ENCODE peak calls at places on chromosome 2, in four cellular contexts. One of them, this sample, is unnamed.

GRCh38 chr2:59885536-59885935 is 667.9 kb downstream of the BCL11A start:
- DNase-seq in endothelial cell: no peak
- DNase-seq in psoas muscle: no peak
- DNase-seq in activated T-cell treated with anti-CD3 and anti-CD28 coated beads for 24 hours: no peak
- DNase-seq in this sample: peak

GRCh38 chr2:67877281-67877680 is 185.5 kb downstream of the C1D start:
- DNase-seq in activated T-cell treated with anti-CD3 and anti-CD28 coated beads for 24 hours: no peak
- DNase-seq in psoas muscle: no peak
- DNase-seq in endothelial cell: no peak
- DNase-seq in this sample: no peak

GRCh38 chr2:218032336-218033171 is 29.8 kb upstream of the TNS1 start:
- DNase-seq in endothelial cell: no peak
- DNase-seq in psoas muscle: no peak
- DNase-seq in activated T-cell treated with anti-CD3 and anti-CD28 coated beads for 24 hours: no peak
- DNase-seq in this sample: no peak

GRCh38 chr2:149715005-149715592 is 127.5 kb upstream of the MMADHC start:
- DNase-seq in activated T-cell treated with anti-CD3 and anti-CD28 coated beads for 24 hours: no peak
- DNase-seq in psoas muscle: no peak
- DNase-seq in endothelial cell: peak
- DNase-seq in this sample: no peak

GRCh38 chr2:8796878-8797550 is 40.4 kb downstream of the KIDINS220 start:
- DNase-seq in endothelial cell: no peak
- DNase-seq in activated T-cell treated with anti-CD3 and anti-CD28 coated beads for 24 hours: no peak
- DNase-seq in psoas muscle: no peak
- DNase-seq in this sample: no peak

GRCh38 chr2:61647044-61647443 is 108.9 kb upstream of the XPO1 start:
- DNase-seq in psoas muscle: no peak
- DNase-seq in endothelial cell: no peak
- DNase-seq in activated T-cell treated with anti-CD3 and anti-CD28 coated beads for 24 hours: no peak
- DNase-seq in this sample: no peak

GRCh38 chr2:24276349-24276899 is 83.9 kb downstream of the ITSN2 start:
- DNase-seq in endothelial cell: no peak
- DNase-seq in activated T-cell treated with anti-CD3 and anti-CD28 coated beads for 24 hours: no peak
- DNase-seq in psoas muscle: no peak
- DNase-seq in this sample: no peak

GRCh38 chr2:130135692-130136541 is 6.9 kb upstream of the POTEF start:
- DNase-seq in endothelial cell: no peak
- DNase-seq in psoas muscle: no peak
- DNase-seq in activated T-cell treated with anti-CD3 and anti-CD28 coated beads for 24 hours: no peak
- DNase-seq in this sample: no peak

GRCh38 chr2:60808330-60808801 is 52.3 kb downstream of the PAPOLG start:
- DNase-seq in endothelial cell: no peak
- DNase-seq in psoas muscle: no peak
- DNase-seq in activated T-cell treated with anti-CD3 and anti-CD28 coated beads for 24 hours: no peak
- DNase-seq in this sample: no peak

GRCh38 chr2:47002480-47003381 is 87.1 kb upstream of the MCFD2 start:
- DNase-seq in psoas muscle: peak
- DNase-seq in activated T-cell treated with anti-CD3 and anti-CD28 coated beads for 24 hours: no peak
- DNase-seq in endothelial cell: no peak
- DNase-seq in this sample: no peak

GRCh38 chr2:30664761-30665358 is 142.4 kb downstream of the CAPN13 start:
- DNase-seq in activated T-cell treated with anti-CD3 and anti-CD28 coated beads for 24 hours: no peak
- DNase-seq in psoas muscle: no peak
- DNase-seq in endothelial cell: no peak
- DNase-seq in this sample: no peak

This sample was measured in heart right ventricle.